ENCODE peak calls at places on chromosomes 4 and X, in eight cellular contexts. K is lung microvascular endothelial cell; G is skeletal muscle cell; Z is CD8-positive, alpha-beta memory T cell; F is activated T-helper 1 cell treated with anti-CD3 and anti-CD28 coated beads, Interleukin-2, amount 50 U/mL, for 16 hours; R is heart left ventricle; X is LoVo; W is bronchial epithelial cell. P is an unnamed sample.

GRCh38 chr4:38366997-38367396 is 297.0 kb upstream of the KLF3 start:
- DNase-seq in F (no peak), Z (no peak), K (no peak), R (no peak), X (no peak), W (no peak), G (no peak), P (no peak)

GRCh38 chr4:67499799-67500198 is 45.5 kb downstream of the CENPC start:
- DNase-seq in X (no peak), F (no peak), Z (no peak), G (no peak), K (no peak), R (no peak), W (no peak), P (no peak)

GRCh38 chrX:148389629-148390028 is 110.8 kb upstream of the AFF2 start:
- DNase-seq in F (no peak), R (no peak), K (no peak), X (no peak), G (no peak), Z (no peak), W (no peak), P (no peak)

GRCh38 chr4:40395908-40396806 is 61.0 kb downstream of the CHRNA9 start:
- DNase-seq in G (peak), F (no peak), R (peak), K (no peak), Z (no peak), W (peak), X (no peak), P (no peak)

GRCh38 chr4:2591189-2591588 is 54.7 kb downstream of the FAM193A start:
- DNase-seq in R (no peak), G (no peak), Z (no peak), F (no peak), K (peak), W (no peak), X (no peak), P (no peak)

GRCh38 chr4:169485084-169485483 is 127.3 kb downstream of the NEK1 start:
- DNase-seq in F (no peak), Z (no peak), G (peak), X (no peak), K (no peak), R (no peak), W (peak), P (no peak)

GRCh38 chr4:139525414-139525813 is 30.6 kb downstream of the SETD7 start:
- DNase-seq in F (no peak), X (no peak), G (no peak), K (no peak), Z (no peak), W (no peak), R (no peak), P (no peak)

GRCh38 chrX:115940888-115941332 is 229.6 kb upstream of the AGTR2 start:
- DNase-seq in X (no peak), K (peak), G (no peak), R (peak), W (no peak), F (peak), Z (peak), P (no peak)

GRCh38 chr4:165425629-165426028 is 46.8 kb downstream of the CPE start:
- DNase-seq in G (no peak), K (no peak), R (no peak), W (no peak), Z (no peak), F (no peak), X (no peak), P (no peak)

GRCh38 chr4:41234424-41234823 is 20.1 kb upstream of the APBB2 start:
- DNase-seq in G (no peak), X (no peak), Z (no peak), R (no peak), K (no peak), W (no peak), F (no peak), P (no peak)

GRCh38 chrX:107894038-107894437 is 68.4 kb downstream of the MID2 start:
- DNase-seq in Z (peak), R (no peak), G (no peak), X (peak), W (peak), F (no peak), K (peak), P (no peak)

GRCh38 chr4:173498771-173499170 is 31.3 kb downstream of the HAND2 start:
- DNase-seq in K (no peak), X (no peak), F (no peak), R (no peak), Z (no peak), G (no peak), W (no peak), P (no peak)

GRCh38 chrX:70196961-70197805 is 19.9 kb downstream of the DGAT2L6 start:
- DNase-seq in Z (peak), W (peak), K (peak), G (no peak), R (no peak), F (peak), X (peak), P (peak)

GRCh38 chr4:38145033-38145673 is 185.0 kb downstream of the PTTG2 start:
- DNase-seq in W (no peak), G (no peak), Z (no peak), F (no peak), K (no peak), R (no peak), X (no peak), P (no peak)

GRCh38 chrX:116009871-116010710 is 160.5 kb upstream of the AGTR2 start:
- DNase-seq in W (no peak), R (no peak), Z (no peak), X (no peak), K (no peak), G (no peak), F (no peak), P (no peak)

GRCh38 chrX:3465017-3465416 is 118.6 kb upstream of the MXRA5 start:
- DNase-seq in R (no peak), G (no peak), X (no peak), Z (no peak), F (no peak), K (no peak), W (no peak), P (no peak)

GRCh38 chrX:40213092-40213491 is 115.3 kb upstream of the BCOR start:
- DNase-seq in R (no peak), Z (no peak), X (no peak), K (no peak), W (no peak), G (no peak), F (no peak), P (no peak)

GRCh38 chrX:103519389-103519788 is at the start of gene RAB40A:
- DNase-seq in Z (no peak), G (no peak), R (no peak), W (no peak), F (no peak), K (no peak), X (no peak), P (no peak)

GRCh38 chr4:9792381-9792780 is 10.9 kb downstream of the DRD5 start:
- DNase-seq in F (no peak), W (peak), Z (no peak), K (no peak), G (no peak), R (no peak), X (no peak), P (no peak)

GRCh38 chr4:55553442-55553841 is 6.7 kb upstream of the CLOCK start:
- DNase-seq in G (peak), W (no peak), F (no peak), X (peak), R (peak), Z (peak), K (no peak), P (peak)

GRCh38 chr4:8644966-8645752 is 52.6 kb downstream of the CPZ start:
- DNase-seq in X (no peak), Z (no peak), W (no peak), G (no peak), K (no peak), F (no peak), R (peak), P (no peak)

GRCh38 chrX:12988797-12989196 is 13.9 kb downstream of the TMSB4X start:
- DNase-seq in W (peak), X (peak), F (no peak), Z (no peak), G (no peak), K (peak), R (no peak), P (no peak)

GRCh38 chr4:7938513-7939376 is 916 bp downstream of the AFAP1 start:
- DNase-seq in Z (no peak), K (peak), F (no peak), G (no peak), W (peak), X (peak), R (no peak), P (no peak)

GRCh38 chr4:112077743-112078142 is 67.5 kb upstream of the FAM241A start:
- DNase-seq in F (no peak), Z (no peak), G (no peak), X (no peak), R (no peak), W (no peak), K (no peak), P (no peak)

GRCh38 chrX:47562615-47563243 is 1.7 kb downstream of the ARAF start:
- DNase-seq in W (no peak), K (peak), G (no peak), Z (no peak), F (no peak), X (no peak), R (no peak), P (no peak)

GRCh38 chr4:20480161-20480947 is 219.9 kb upstream of the PACRGL start:
- DNase-seq in R (no peak), K (no peak), W (no peak), Z (no peak), G (no peak), F (no peak), X (no peak), P (no peak)

GRCh38 chrX:136166221-136166855 is 19.0 kb downstream of the FHL1 start:
- DNase-seq in X (no peak), W (peak), F (no peak), R (no peak), K (peak), G (no peak), Z (no peak), P (no peak)

GRCh38 chr4:2288051-2288541 is 26.2 kb upstream of the MXD4 start:
- DNase-seq in Z (no peak), W (no peak), R (no peak), G (no peak), X (no peak), K (no peak), F (no peak), P (no peak)

GRCh38 chr4:86101841-86102240 is 258.0 kb downstream of the MAPK10 start:
- DNase-seq in K (no peak), X (no peak), G (no peak), R (no peak), F (no peak), Z (no peak), W (no peak), P (no peak)

P was measured in thoracic aorta.